ENCODE peak calls at places on chromosomes 5 and 9, in ten cellular contexts. One of them, this sample, is unnamed.
A peak's percentile ranks its signal among the peaks of the same experiment; 100 is the strongest.

GRCh38 chr9:36327903-36328302 is 69.7 kb upstream of the GNE start:
- DNase-seq in neural progenitor cell: no peak
- DNase-seq in ELF-1: peak; percentile 51
- DNase-seq in GM12865: no peak
- DNase-seq in retinal pigment epithelial cell: peak; percentile 8
- DNase-seq in cardiac fibroblast: peak; percentile 44
- DNase-seq in mesothelial cell of epicardium: no peak
- DNase-seq in PC-9: peak; percentile 45
- DNase-seq in cardiac septum: no peak
- DNase-seq in tibial artery: no peak
- DNase-seq in this sample: no peak

GRCh38 chr5:133582971-133583370 is 29.4 kb downstream of the FSTL4 start:
- DNase-seq in neural progenitor cell: no peak
- DNase-seq in ELF-1: peak; percentile 33
- DNase-seq in GM12865: no peak
- DNase-seq in retinal pigment epithelial cell: no peak
- DNase-seq in cardiac fibroblast: no peak
- DNase-seq in mesothelial cell of epicardium: no peak
- DNase-seq in PC-9: no peak
- DNase-seq in cardiac septum: no peak
- DNase-seq in tibial artery: peak; percentile 28
- DNase-seq in this sample: no peak

GRCh38 chr5:134247411-134247810 is 21.5 kb upstream of the PPP2CA start:
- DNase-seq in neural progenitor cell: no peak
- DNase-seq in ELF-1: no peak
- DNase-seq in GM12865: no peak
- DNase-seq in retinal pigment epithelial cell: peak; percentile 78
- DNase-seq in cardiac fibroblast: peak; percentile 95
- DNase-seq in mesothelial cell of epicardium: no peak
- DNase-seq in PC-9: peak; percentile 96
- DNase-seq in cardiac septum: no peak
- DNase-seq in tibial artery: no peak
- DNase-seq in this sample: no peak

GRCh38 chr5:92518318-92518913 is 1062.6 kb downstream of the NR2F1-AS1 start:
- DNase-seq in neural progenitor cell: peak; percentile 46
- DNase-seq in ELF-1: peak; percentile 5
- DNase-seq in GM12865: peak; percentile 65
- DNase-seq in retinal pigment epithelial cell: no peak
- DNase-seq in cardiac fibroblast: peak; percentile 75
- DNase-seq in mesothelial cell of epicardium: no peak
- DNase-seq in PC-9: no peak
- DNase-seq in cardiac septum: no peak
- DNase-seq in tibial artery: no peak
- DNase-seq in this sample: no peak

GRCh38 chr9:90219548-90220118 is 423.0 kb downstream of the DIRAS2 start:
- DNase-seq in neural progenitor cell: peak; percentile 76
- DNase-seq in ELF-1: peak; percentile 34
- DNase-seq in GM12865: peak; percentile 21
- DNase-seq in retinal pigment epithelial cell: no peak
- DNase-seq in cardiac fibroblast: no peak
- DNase-seq in mesothelial cell of epicardium: no peak
- DNase-seq in PC-9: no peak
- DNase-seq in cardiac septum: no peak
- DNase-seq in tibial artery: no peak
- DNase-seq in this sample: no peak

GRCh38 chr5:15598294-15598902 is 98.4 kb downstream of the FBXL7 start:
- DNase-seq in neural progenitor cell: peak; percentile 54
- DNase-seq in ELF-1: no peak
- DNase-seq in GM12865: peak; percentile 35
- DNase-seq in retinal pigment epithelial cell: no peak
- DNase-seq in cardiac fibroblast: peak; percentile 39
- DNase-seq in mesothelial cell of epicardium: no peak
- DNase-seq in PC-9: no peak
- DNase-seq in cardiac septum: no peak
- DNase-seq in tibial artery: no peak
- DNase-seq in this sample: no peak

GRCh38 chr5:170226138-170226435 is 6.7 kb upstream of the C5orf58 start:
- DNase-seq in neural progenitor cell: no peak
- DNase-seq in ELF-1: no peak
- DNase-seq in GM12865: no peak
- DNase-seq in retinal pigment epithelial cell: no peak
- DNase-seq in cardiac fibroblast: no peak
- DNase-seq in mesothelial cell of epicardium: no peak
- DNase-seq in PC-9: no peak
- DNase-seq in cardiac septum: no peak
- DNase-seq in tibial artery: no peak
- DNase-seq in this sample: no peak

GRCh38 chr5:36492998-36493655 is 113.3 kb upstream of the SLC1A3 start:
- DNase-seq in neural progenitor cell: no peak
- DNase-seq in ELF-1: no peak
- DNase-seq in GM12865: no peak
- DNase-seq in retinal pigment epithelial cell: no peak
- DNase-seq in cardiac fibroblast: peak; percentile 38
- DNase-seq in mesothelial cell of epicardium: no peak
- DNase-seq in PC-9: peak; percentile 51
- DNase-seq in cardiac septum: no peak
- DNase-seq in tibial artery: no peak
- DNase-seq in this sample: no peak